ENCODE peak calls at places on chromosomes 16 and 17, in ten cellular contexts. N is SJCRH30; W is body of pancreas; R is stimulated activated CD4-positive, alpha-beta T cell treated with anti-CD3 and anti-CD28 coated beads, Interleukin-4, amount 100 ng/mL, for 1 hour; P is H9; O is lower leg skin; G is endothelial cell; Q is hypothalamus; E is Peyer's patch; J is left ventricle myocardium inferior. C is an unnamed sample.

GRCh38 chr16:89545831-89546574 is 14.5 kb upstream of the RPL13 start:
- DNase-seq in W (peak; percentile 56), Q (no peak), O (no peak), N (no peak), P (no peak), G (no peak), J (no peak), R (no peak), E (no peak), C (no peak)

GRCh38 chr16:57966133-57966805 is 4.7 kb downstream of the CNGB1 start:
- DNase-seq in G (no peak), P (no peak), Q (no peak), R (no peak), N (no peak), W (no peak), E (no peak), O (no peak), J (no peak), C (no peak)

GRCh38 chr16:25065899-25066298 is 45.6 kb upstream of the LCMT1 start:
- DNase-seq in G (no peak), J (no peak), O (no peak), P (peak; percentile 67), E (peak; percentile 45), R (no peak), N (no peak), W (no peak), Q (no peak), C (peak; percentile 47)

GRCh38 chr17:3474212-3474611 is 1.6 kb upstream of the ASPA start:
- DNase-seq in G (no peak), N (no peak), R (no peak), J (no peak), O (no peak), P (no peak), Q (no peak), E (no peak), W (no peak), C (no peak)

GRCh38 chr17:14940946-14941280 is 324.2 kb downstream of the PMP22 start:
- DNase-seq in W (no peak), E (no peak), P (no peak), R (no peak), N (no peak), O (no peak), Q (no peak), G (no peak), J (no peak), C (no peak)

GRCh38 chr16:74446866-74447265 is 25.6 kb upstream of the CLEC18B start:
- DNase-seq in E (no peak), Q (no peak), N (no peak), O (no peak), W (no peak), P (no peak), R (no peak), J (no peak), G (no peak), C (no peak)

GRCh38 chr16:51034481-51035109 is 116.5 kb downstream of the SALL1 start:
- DNase-seq in O (no peak), R (no peak), E (no peak), J (no peak), Q (no peak), P (no peak), W (no peak), N (no peak), G (no peak), C (no peak)

GRCh38 chr17:42778570-42778969 is 1.8 kb upstream of the WNK4 start:
- DNase-seq in P (no peak), R (no peak), G (no peak), O (no peak), Q (no peak), W (no peak), J (no peak), N (no peak), E (no peak), C (no peak)

GRCh38 chr17:70190959-70191805 is 21.9 kb downstream of the KCNJ2 start:
- DNase-seq in P (no peak), J (no peak), Q (no peak), W (peak; percentile 62), O (no peak), E (no peak), N (no peak), G (no peak), R (no peak), C (no peak)

GRCh38 chr17:81169870-81170309 is 3.9 kb upstream of the AATK start:
- DNase-seq in P (no peak), Q (no peak), N (no peak), O (no peak), G (no peak), E (no peak), R (no peak), J (no peak), W (no peak), C (no peak)

GRCh38 chr17:11986939-11987329 is 10.3 kb downstream of the ZNF18 start:
- DNase-seq in P (no peak), G (no peak), J (no peak), O (no peak), N (no peak), R (no peak), E (no peak), Q (no peak), W (no peak), C (peak; percentile 28)

GRCh38 chr16:52597073-52597771 is 50.3 kb upstream of the TOX3 start:
- DNase-seq in E (no peak), W (no peak), O (no peak), G (no peak), Q (no peak), R (no peak), P (no peak), N (no peak), J (no peak), C (no peak)

GRCh38 chr16:66130296-66130910 is 236.1 kb upstream of the CDH5 start:
- DNase-seq in J (no peak), W (no peak), P (no peak), O (no peak), R (no peak), Q (no peak), E (no peak), G (no peak), N (peak; percentile 79), C (no peak)

GRCh38 chr16:84825896-84826557 is 6.2 kb downstream of the CRISPLD2 start:
- DNase-seq in O (no peak), P (no peak), N (no peak), W (no peak), J (no peak), R (no peak), G (no peak), Q (no peak), E (no peak), C (no peak)

GRCh38 chr17:614637-615546 is 99.7 kb downstream of the VPS53 start:
- DNase-seq in J (no peak), W (peak; percentile 27), E (no peak), O (no peak), N (no peak), R (no peak), P (no peak), G (no peak), Q (no peak), C (no peak)

GRCh38 chr17:59513934-59514841 is 51.2 kb upstream of the DHX40 start:
- DNase-seq in P (no peak), W (peak; percentile 91), N (peak; percentile 68), O (peak; percentile 74), G (no peak), Q (no peak), R (no peak), J (peak; percentile 82), E (peak; percentile 50), C (peak; percentile 29)